ENCODE peak calls at places on chromosome 21, in eight cellular contexts. O is GM13977; H is activated effector memory CD4-positive, alpha-beta T cell treated with Interleukin-2 at 50 U/mL for 16 hours; M is stimulated activated CD4-positive, alpha-beta T cell treated with anti-CD3 and anti-CD28 coated beads, Interleukin-4, amount 100 ng/mL, for 48 hours; Q is HTR-8/SVneo; F is non-pigmented ciliary epithelial cell; W is naive thymus-derived CD8-positive, alpha-beta T cell; R is bronchial epithelial cell. U is an unnamed sample.

GRCh38 chr21:16535100-16535418 is 805.3 kb downstream of the USP25 start:
- DNase-seq in O (no peak), H (no peak), M (no peak), Q (no peak), F (no peak), W (no peak), R (peak; percentile 83), U (peak; percentile 13)

GRCh38 chr21:31293986-31294385 is 50.1 kb downstream of the TIAM1 start:
- DNase-seq in O (no peak), H (no peak), M (peak; percentile 39), Q (peak; percentile 82), F (peak; percentile 93), W (no peak), R (peak; percentile 91), U (peak; percentile 85)

GRCh38 chr21:44966135-44967081 is 26.6 kb downstream of the SLX9 start:
- DNase-seq in O (no peak), H (no peak), M (no peak), Q (no peak), F (no peak), W (no peak), R (peak; percentile 11), U (no peak)

GRCh38 chr21:41726970-41727783 is 39.7 kb downstream of the RIPK4 start:
- DNase-seq in O (no peak), H (no peak), M (no peak), Q (peak; percentile 51), F (no peak), W (no peak), R (peak; percentile 90), U (peak; percentile 87)

GRCh38 chr21:45290948-45291612 is 3.4 kb upstream of the POFUT2 start:
- DNase-seq in O (no peak), H (no peak), M (no peak), Q (no peak), F (no peak), W (no peak), R (no peak), U (peak; percentile 40)

GRCh38 chr21:19321688-19322087 is 918.1 kb upstream of the TMPRSS15 start:
- DNase-seq in O (no peak), H (no peak), M (no peak), Q (no peak), F (no peak), W (no peak), R (no peak), U (peak; percentile 19)

GRCh38 chr21:17784604-17785402 is 34.4 kb downstream of the C21orf91 start:
- DNase-seq in O (peak; percentile 46), H (no peak), M (no peak), Q (no peak), F (no peak), W (no peak), R (peak; percentile 28), U (peak; percentile 40)

GRCh38 chr21:30600787-30601186 is at the start of gene KRTAP22-1:
- DNase-seq in O (no peak), H (no peak), M (no peak), Q (no peak), F (no peak), W (no peak), R (no peak), U (no peak)

GRCh38 chr21:36310016-36310415 is 10.0 kb upstream of the MORC3 start:
- DNase-seq in O (peak; percentile 65), H (no peak), M (peak; percentile 17), Q (no peak), F (no peak), W (no peak), R (no peak), U (no peak)

GRCh38 chr21:25689226-25689625 is 45.5 kb downstream of the ATP5PF start:
- DNase-seq in O (no peak), H (no peak), M (no peak), Q (no peak), F (no peak), W (no peak), R (no peak), U (no peak)

GRCh38 chr21:25967566-25968438 is 202.8 kb downstream of the APP start:
- DNase-seq in O (peak; percentile 11), H (no peak), M (no peak), Q (no peak), F (no peak), W (peak; percentile 2), R (peak; percentile 71), U (no peak)

GRCh38 chr21:38459490-38459889 is 38.8 kb downstream of the ERG start:
- DNase-seq in O (no peak), H (no peak), M (no peak), Q (no peak), F (no peak), W (no peak), R (peak; percentile 92), U (peak; percentile 43)

GRCh38 chr21:31288191-31288590 is 55.9 kb downstream of the TIAM1 start:
- DNase-seq in O (no peak), H (no peak), M (no peak), Q (no peak), F (no peak), W (no peak), R (no peak), U (no peak)

GRCh38 chr21:45405819-45406762 is 1.1 kb downstream of the COL18A1 start:
- DNase-seq in O (no peak), H (no peak), M (no peak), Q (peak; percentile 35), F (no peak), W (no peak), R (peak; percentile 54), U (peak; percentile 63)

GRCh38 chr21:42193131-42193671 is 25.7 kb upstream of the ABCG1 start:
- DNase-seq in O (no peak), H (peak; percentile 56), M (peak; percentile 30), Q (no peak), F (peak; percentile 41), W (peak; percentile 75), R (no peak), U (peak; percentile 27)

GRCh38 chr21:38879912-38880577 is 74.3 kb downstream of the ETS2 start:
- DNase-seq in O (no peak), H (no peak), M (no peak), Q (no peak), F (no peak), W (no peak), R (peak; percentile 23), U (no peak)

GRCh38 chr21:32456497-32456918 is 44.0 kb downstream of the EVA1C start:
- DNase-seq in O (no peak), H (no peak), M (no peak), Q (no peak), F (no peak), W (no peak), R (peak; percentile 51), U (peak; percentile 51)

GRCh38 chr21:42661688-42662429 is 8.4 kb downstream of the PDE9A start:
- DNase-seq in O (no peak), H (no peak), M (no peak), Q (no peak), F (no peak), W (no peak), R (no peak), U (no peak)

GRCh38 chr21:33268392-33268735 is 2.2 kb downstream of the IL10RB start:
- DNase-seq in O (no peak), H (no peak), M (no peak), Q (no peak), F (no peak), W (no peak), R (no peak), U (no peak)

GRCh38 chr21:43188712-43189151 is 19.9 kb downstream of the CRYAA start:
- DNase-seq in O (no peak), H (no peak), M (no peak), Q (no peak), F (no peak), W (no peak), R (no peak), U (no peak)

GRCh38 chr21:39048064-39048463 is 135.2 kb downstream of the PSMG1 start:
- DNase-seq in O (no peak), H (no peak), M (no peak), Q (peak; percentile 10), F (no peak), W (no peak), R (peak; percentile 97), U (peak; percentile 81)

GRCh38 chr21:44592446-44593365 is at the start of gene KRTAP10-6:
- DNase-seq in O (no peak), H (no peak), M (no peak), Q (no peak), F (no peak), W (no peak), R (no peak), U (no peak)

GRCh38 chr21:32132409-32132808 is 146.4 kb downstream of the MIS18A start:
- DNase-seq in O (no peak), H (no peak), M (no peak), Q (no peak), F (no peak), W (no peak), R (no peak), U (no peak)

GRCh38 chr21:46125846-46126301 is 28.0 kb downstream of the COL6A2 start:
- DNase-seq in O (no peak), H (no peak), M (no peak), Q (no peak), F (no peak), W (no peak), R (no peak), U (no peak)

GRCh38 chr21:15742052-15742451 is 12.3 kb downstream of the USP25 start:
- DNase-seq in O (no peak), H (no peak), M (no peak), Q (no peak), F (no peak), W (no peak), R (no peak), U (no peak)

GRCh38 chr21:45543371-45543709 is 1.1 kb upstream of the SLC19A1 start:
- DNase-seq in O (peak; percentile 43), H (no peak), M (no peak), Q (no peak), F (no peak), W (no peak), R (no peak), U (no peak)

GRCh38 chr21:35136586-35137254 is 87.6 kb upstream of the RUNX1 start:
- DNase-seq in O (no peak), H (no peak), M (no peak), Q (peak; percentile 58), F (no peak), W (no peak), R (peak; percentile 80), U (peak; percentile 96)

GRCh38 chr21:40886931-40887330 is 40.0 kb upstream of the DSCAM start:
- DNase-seq in O (no peak), H (no peak), M (no peak), Q (no peak), F (no peak), W (no peak), R (peak; percentile 93), U (no peak)

GRCh38 chr21:42636535-42636914 is 16.9 kb upstream of the PDE9A start:
- DNase-seq in O (no peak), H (no peak), M (no peak), Q (peak; percentile 24), F (peak; percentile 44), W (no peak), R (peak; percentile 93), U (peak; percentile 39)

GRCh38 chr21:21200103-21200938 is 202.1 kb downstream of the NCAM2 start:
- DNase-seq in O (no peak), H (no peak), M (no peak), Q (peak; percentile 75), F (peak; percentile 100), W (no peak), R (peak; percentile 83), U (peak; percentile 85)

GRCh38 chr21:38920631-38921398 is 115.1 kb downstream of the ETS2 start:
- DNase-seq in O (no peak), H (no peak), M (no peak), Q (no peak), F (no peak), W (no peak), R (peak; percentile 48), U (peak; percentile 78)

GRCh38 chr21:42236693-42237092 is 17.8 kb downstream of the ABCG1 start:
- DNase-seq in O (no peak), H (no peak), M (no peak), Q (no peak), F (no peak), W (no peak), R (no peak), U (no peak)